ENCODE peak calls at places on chromosomes 2 and 18, in six cellular contexts. T is cardiac muscle cell, O is hepatocyte, L is transverse colon, Z is MCF 10A, P is A549. J is an unnamed sample.

GRCh38 chr2:74186038-74186437 is 7.4 kb upstream of the MOB1A start:
- DNase-seq in Z (no peak), L (peak), P (no peak), O (no peak), T (no peak), J (no peak)

GRCh38 chr18:697771-698170 is 14.7 kb downstream of the ENOSF1 start:
- DNase-seq in Z (peak), T (no peak), L (no peak), P (no peak), O (no peak), J (no peak)

GRCh38 chr2:226943862-226944610 is 108.2 kb downstream of the RHBDD1 start:
- DNase-seq in L (no peak), Z (no peak), P (no peak), O (no peak), T (peak), J (no peak)

GRCh38 chr2:205885492-205886099 is 200.4 kb downstream of the INO80D start:
- DNase-seq in Z (peak), L (peak), P (peak), T (peak), O (peak), J (peak)

GRCh38 chr2:28088970-28089369 is 198.4 kb downstream of the BABAM2 start:
- DNase-seq in L (no peak), Z (peak), P (peak), O (no peak), T (no peak), J (peak)

GRCh38 chr2:224754129-224754528 is 38.0 kb upstream of the CCDC195 start:
- DNase-seq in O (no peak), Z (peak), P (no peak), L (no peak), T (no peak), J (peak)

GRCh38 chr2:28956415-28956826 is 24.7 kb upstream of the TOGARAM2 start:
- DNase-seq in Z (no peak), P (no peak), L (no peak), T (peak), O (peak), J (peak)

GRCh38 chr18:49751427-49752094 is 61.8 kb downstream of the ACAA2 start:
- DNase-seq in T (no peak), L (no peak), O (no peak), Z (no peak), P (no peak), J (no peak)

GRCh38 chr2:230930149-230930780 is 5.2 kb upstream of the GPR55 start:
- DNase-seq in T (no peak), O (no peak), Z (no peak), P (no peak), L (no peak), J (no peak)

GRCh38 chr2:174630097-174630496 is 32.5 kb upstream of the WIPF1 start:
- DNase-seq in T (no peak), P (no peak), O (no peak), Z (no peak), L (no peak), J (no peak)

GRCh38 chr2:119788751-119789150 is 29.0 kb downstream of the PTPN4 start:
- DNase-seq in O (no peak), L (no peak), Z (no peak), P (no peak), T (no peak), J (no peak)

GRCh38 chr2:210558708-210559107 is 2.3 kb downstream of the CPS1 start:
- DNase-seq in T (peak), O (no peak), Z (peak), P (no peak), L (no peak), J (no peak)

GRCh38 chr18:31603335-31603734 is 11.7 kb downstream of the TTR start:
- DNase-seq in Z (peak), T (no peak), P (no peak), O (no peak), L (no peak), J (peak)

GRCh38 chr2:133344864-133345263 is 223.4 kb downstream of the NCKAP5 start:
- DNase-seq in O (no peak), L (no peak), T (no peak), Z (no peak), P (no peak), J (no peak)

GRCh38 chr2:231138699-231139098 is 13.9 kb upstream of the HTR2B start:
- DNase-seq in T (no peak), O (no peak), P (no peak), L (no peak), Z (no peak), J (no peak)

GRCh38 chr2:71277536-71278103 is 50.7 kb upstream of the PAIP2B start:
- DNase-seq in L (peak), O (peak), P (peak), T (peak), Z (peak), J (peak)

GRCh38 chr2:16638941-16639340 is 26.7 kb downstream of the CYRIA start:
- DNase-seq in O (no peak), Z (no peak), L (no peak), T (no peak), P (no peak), J (no peak)

GRCh38 chr2:28080911-28081310 is 190.4 kb downstream of the BABAM2 start:
- DNase-seq in O (peak), L (peak), T (no peak), Z (peak), P (no peak), J (no peak)

GRCh38 chr18:32934201-32934600 is 161.4 kb upstream of the KLHL14 start:
- DNase-seq in T (no peak), P (no peak), O (no peak), Z (no peak), L (no peak), J (no peak)

GRCh38 chr2:128775401-128776285 is 457.0 kb upstream of the HS6ST1 start:
- DNase-seq in O (no peak), L (no peak), T (no peak), Z (peak), P (no peak), J (no peak)

GRCh38 chr2:119049968-119050657 is 108.1 kb downstream of the MARCO start:
- DNase-seq in T (peak), O (peak), L (no peak), Z (peak), P (no peak), J (no peak)

GRCh38 chr2:137967042-137967441 is 2.8 kb downstream of the HNMT start:
- DNase-seq in Z (no peak), L (no peak), O (no peak), T (no peak), P (no peak), J (no peak)

GRCh38 chr2:38109732-38110181 is 33.8 kb upstream of the CYP1B1 start:
- DNase-seq in T (no peak), Z (peak), P (peak), L (no peak), O (peak), J (peak)

GRCh38 chr18:32366586-32367538 is 103.8 kb downstream of the GAREM1 start:
- DNase-seq in T (no peak), Z (peak), L (no peak), P (no peak), O (no peak), J (no peak)

GRCh38 chr2:40169430-40169829 is 282.5 kb downstream of the SLC8A1 start:
- DNase-seq in L (no peak), T (no peak), P (no peak), Z (peak), O (no peak), J (no peak)

DNA sequence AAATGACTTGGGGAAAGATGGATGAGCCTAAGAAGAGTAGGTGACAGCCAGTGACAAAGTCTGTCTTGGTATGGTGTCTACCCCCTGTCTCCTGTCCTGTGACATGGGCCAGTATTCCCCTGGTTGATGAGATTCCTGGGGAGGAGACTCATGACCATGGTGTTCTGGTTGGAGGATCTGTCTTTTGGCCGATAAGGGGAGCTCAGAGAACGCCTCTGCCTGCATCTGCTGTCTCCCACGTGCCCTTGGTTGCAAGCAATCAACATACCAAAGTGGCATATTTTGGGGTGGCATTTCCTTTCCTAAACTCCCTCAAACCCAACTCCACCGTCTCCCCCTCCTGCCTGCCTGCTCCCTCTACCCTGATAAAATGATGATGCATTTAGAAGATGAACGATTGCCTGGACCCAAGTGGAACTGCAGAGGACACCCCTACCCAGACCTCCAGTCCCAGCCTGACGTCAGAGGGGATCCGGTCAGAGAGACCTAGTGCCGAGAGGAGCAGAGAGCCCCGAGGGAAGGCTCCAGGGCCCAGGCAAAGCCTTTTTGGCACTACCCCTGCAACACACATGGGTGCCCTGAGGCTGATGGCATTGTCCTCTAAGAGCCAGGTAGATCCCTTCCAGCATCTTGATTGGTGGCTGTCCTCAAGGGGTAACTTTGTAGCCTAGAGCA is 124.2 kb upstream of the MSH6 start:
- DNase-seq in P (no peak), Z (no peak), L (no peak), T (no peak), O (no peak), J (no peak)
- TF ChIP-seq CTCF in P (no peak), Z (no peak), L (no peak), T (no peak), O (no peak), J (no peak)

DNA sequence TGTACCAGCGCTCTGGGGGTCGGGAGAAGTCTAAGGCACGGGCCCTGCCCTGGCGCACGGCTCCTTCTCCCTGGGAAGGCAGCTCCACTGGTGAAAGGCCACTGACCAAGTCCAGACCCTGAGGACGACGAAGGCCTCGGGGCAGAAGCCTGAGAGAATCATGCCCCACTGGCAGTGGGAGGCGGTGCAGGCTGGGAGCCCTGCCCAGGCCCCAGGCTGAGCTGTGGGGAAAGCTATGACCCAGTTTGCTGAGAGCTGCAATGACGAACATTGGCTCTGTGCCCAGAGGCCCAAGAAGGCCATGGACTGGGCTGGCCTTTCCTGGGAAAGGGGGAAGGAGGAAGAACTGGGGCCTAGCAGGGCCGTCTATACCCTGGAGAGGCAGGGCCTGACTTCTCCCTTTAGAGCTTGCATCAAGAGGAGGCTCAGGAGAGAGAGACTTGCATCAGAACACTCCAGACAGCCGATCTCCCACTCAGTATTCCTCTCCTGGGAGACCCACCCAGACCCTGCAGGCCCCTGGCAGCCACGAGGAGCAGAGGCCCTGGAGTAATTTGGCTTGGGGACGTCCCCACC is 32.9 kb downstream of the HS1BP3 start:
- DNase-seq in T (peak), P (peak), L (peak), O (peak), Z (peak), J (peak)
- TF ChIP-seq CTCF in T (peak), P (no peak), L (peak), O (peak), Z (peak), J (peak)

GRCh38 chr2:140696449-140696848 is 1434.4 kb downstream of the LRP1B start:
- DNase-seq in P (no peak), Z (peak), L (no peak), O (peak), T (no peak), J (no peak)
- TF ChIP-seq CTCF in P (peak), Z (no peak), L (no peak), O (peak), T (no peak), J (no peak)

GRCh38 chr18:63443820-63444219 is 21.5 kb upstream of the VPS4B start:
- DNase-seq in P (no peak), O (no peak), Z (peak), T (no peak), L (no peak), J (peak)

GRCh38 chr18:63440219-63440618 is 17.9 kb upstream of the VPS4B start:
- DNase-seq in L (no peak), O (no peak), P (no peak), Z (peak), T (no peak), J (no peak)

GRCh38 chr18:63440897-63441296 is 18.6 kb upstream of the VPS4B start:
- DNase-seq in O (no peak), P (no peak), T (no peak), Z (no peak), L (no peak), J (no peak)

GRCh38 chr18:63438181-63438580 is 15.9 kb upstream of the VPS4B start:
- DNase-seq in L (no peak), P (no peak), T (no peak), Z (no peak), O (no peak), J (no peak)

GRCh38 chr18:63439334-63439733 is 17.1 kb upstream of the VPS4B start:
- DNase-seq in T (peak), L (peak), P (peak), Z (peak), O (peak), J (peak)
- TF ChIP-seq CTCF in T (peak), L (peak), P (peak), Z (peak), O (peak), J (peak)